ENCODE peak calls at places on chromosome 5, in six cellular contexts. Z, G, P, B, M and C are unnamed samples.

GRCh38 chr5:127785098-127785927 is 82.1 kb downstream of the CCDC192 start:
- DNase-seq in Z (no peak), P (no peak), G (no peak), M (no peak), B (peak), C (no peak)

GRCh38 chr5:81292130-81292529 is 9.3 kb upstream of the ZCCHC9 start:
- DNase-seq in P (no peak), M (no peak), Z (no peak), B (no peak), G (no peak), C (no peak)

GRCh38 chr5:122154491-122154890 is 25.1 kb downstream of the ZNF474 start:
- DNase-seq in Z (no peak), M (no peak), G (no peak), P (no peak), B (no peak), C (no peak)

GRCh38 chr5:145228564-145228963 is 606.6 kb downstream of the PRELID2 start:
- DNase-seq in Z (no peak), B (no peak), G (no peak), P (no peak), M (no peak), C (no peak)

GRCh38 chr5:57215629-57216195 is 41.9 kb downstream of the GPBP1 start:
- DNase-seq in G (no peak), M (no peak), P (no peak), B (no peak), Z (no peak), C (no peak)

GRCh38 chr5:43370352-43370751 is 41.8 kb downstream of the CCL28 start:
- DNase-seq in B (no peak), Z (no peak), P (no peak), M (no peak), G (no peak), C (no peak)

GRCh38 chr5:157820593-157821252 is 38.2 kb downstream of the CLINT1 start:
- DNase-seq in M (peak), B (peak), G (peak), P (no peak), Z (no peak), C (peak)

GRCh38 chr5:57887851-57888621 is 405.4 kb upstream of the ACTBL2 start:
- DNase-seq in G (peak), M (peak), Z (no peak), P (peak), B (peak), C (no peak)

GRCh38 chr5:93151896-93152295 is 429.1 kb downstream of the NR2F1-AS1 start:
- DNase-seq in Z (no peak), G (no peak), M (no peak), B (no peak), P (no peak), C (no peak)

GRCh38 chr5:172564187-172564586 is 76.9 kb upstream of the NEURL1B start:
- DNase-seq in G (peak), Z (no peak), P (no peak), M (no peak), B (no peak), C (no peak)

GRCh38 chr5:173800340-173800739 is 87.8 kb upstream of the CPEB4 start:
- DNase-seq in G (no peak), Z (no peak), B (no peak), P (no peak), M (no peak), C (no peak)

GRCh38 chr5:50867140-50867539 is 200.7 kb downstream of the PARP8 start:
- DNase-seq in M (no peak), Z (no peak), G (no peak), P (no peak), B (no peak), C (no peak)

GRCh38 chr5:3595102-3595961 is at the start of gene IRX1:
- DNase-seq in P (no peak), Z (no peak), B (no peak), G (peak), M (no peak), C (no peak)

GRCh38 chr5:163815240-163815791 is 309.9 kb downstream of the MAT2B start:
- DNase-seq in M (no peak), Z (no peak), G (no peak), P (no peak), B (no peak), C (no peak)

GRCh38 chr5:138900281-138900965 is 25.3 kb upstream of the LRRTM2 start:
- DNase-seq in Z (no peak), P (no peak), B (peak), M (no peak), G (no peak), C (no peak)

GRCh38 chr5:14871084-14871572 is 450 bp downstream of the ANKH start:
- DNase-seq in M (peak), G (no peak), B (no peak), P (peak), Z (peak), C (no peak)

GRCh38 chr5:59358005-59358404 is 535.5 kb downstream of the PDE4D start:
- DNase-seq in P (no peak), G (no peak), B (no peak), M (no peak), Z (no peak), C (no peak)

GRCh38 chr5:21199087-21199486 is 1211.1 kb upstream of the CDH18 start:
- DNase-seq in Z (no peak), B (no peak), P (no peak), G (no peak), M (no peak), C (no peak)

GRCh38 chr5:173884402-173885053 is 3.6 kb upstream of the CPEB4 start:
- DNase-seq in Z (no peak), G (no peak), M (no peak), P (no peak), B (no peak), C (no peak)

GRCh38 chr5:154786414-154786813 is 31.2 kb downstream of the LARP1 start:
- DNase-seq in M (no peak), G (no peak), P (no peak), Z (no peak), B (no peak), C (no peak)